ENCODE peak calls at places on chromosomes 5 and 9, in ten cellular contexts. One of them, this sample, is unnamed.
A peak's percentile ranks its signal among the peaks of the same experiment; 100 is the strongest.

GRCh38 chr5:16597946-16598694 is 18.7 kb downstream of the RETREG1 start:
- DNase-seq in progenitor cell of endocrine pancreas: no peak
- DNase-seq in B cell: no peak
- DNase-seq in NCI-H1105 treated with DMSO at 0.1 percent for 48 hours: no peak
- DNase-seq in upper lobe of right lung: no peak
- DNase-seq in anterior cingulate cortex: no peak
- DNase-seq in NCI-H2171 treated with DMSO at 0.1 percent for 48 hours: no peak
- DNase-seq in stimulated activated CD4-positive, alpha-beta T cell treated with anti-CD3 and anti-CD28 coated beads, Interleukin-12 subunit alpha, Interleukin-12 subunit beta, amount 100 ng/mL, for 4 hours: no peak
- DNase-seq in AG08395: no peak
- DNase-seq in ovary: no peak
- DNase-seq in this sample: no peak

GRCh38 chr9:85118990-85119755 is 449.6 kb downstream of the NTRK2 start:
- DNase-seq in progenitor cell of endocrine pancreas: no peak
- DNase-seq in B cell: no peak
- DNase-seq in NCI-H1105 treated with DMSO at 0.1 percent for 48 hours: no peak
- DNase-seq in upper lobe of right lung: no peak
- DNase-seq in anterior cingulate cortex: no peak
- DNase-seq in NCI-H2171 treated with DMSO at 0.1 percent for 48 hours: no peak
- DNase-seq in stimulated activated CD4-positive, alpha-beta T cell treated with anti-CD3 and anti-CD28 coated beads, Interleukin-12 subunit alpha, Interleukin-12 subunit beta, amount 100 ng/mL, for 4 hours: no peak
- DNase-seq in AG08395: no peak
- DNase-seq in ovary: no peak
- DNase-seq in this sample: no peak

GRCh38 chr5:39207628-39208027 is 11.7 kb downstream of the FYB1 start:
- DNase-seq in progenitor cell of endocrine pancreas: no peak
- DNase-seq in B cell: no peak
- DNase-seq in NCI-H1105 treated with DMSO at 0.1 percent for 48 hours: no peak
- DNase-seq in upper lobe of right lung: no peak
- DNase-seq in anterior cingulate cortex: no peak
- DNase-seq in NCI-H2171 treated with DMSO at 0.1 percent for 48 hours: no peak
- DNase-seq in stimulated activated CD4-positive, alpha-beta T cell treated with anti-CD3 and anti-CD28 coated beads, Interleukin-12 subunit alpha, Interleukin-12 subunit beta, amount 100 ng/mL, for 4 hours: no peak
- DNase-seq in AG08395: no peak
- DNase-seq in ovary: no peak
- DNase-seq in this sample: peak; percentile 36

GRCh38 chr5:64147849-64148441 is 17.7 kb upstream of the RNF180 start:
- DNase-seq in progenitor cell of endocrine pancreas: peak; percentile 39
- DNase-seq in B cell: no peak
- DNase-seq in NCI-H1105 treated with DMSO at 0.1 percent for 48 hours: peak; percentile 19
- DNase-seq in upper lobe of right lung: peak; percentile 72
- DNase-seq in anterior cingulate cortex: peak; percentile 2
- DNase-seq in NCI-H2171 treated with DMSO at 0.1 percent for 48 hours: peak; percentile 26
- DNase-seq in stimulated activated CD4-positive, alpha-beta T cell treated with anti-CD3 and anti-CD28 coated beads, Interleukin-12 subunit alpha, Interleukin-12 subunit beta, amount 100 ng/mL, for 4 hours: no peak
- DNase-seq in AG08395: peak; percentile 43
- DNase-seq in ovary: peak; percentile 55
- DNase-seq in this sample: peak; percentile 65

GRCh38 chr5:120789918-120790714 is 326.0 kb downstream of the PRR16 start:
- DNase-seq in progenitor cell of endocrine pancreas: no peak
- DNase-seq in B cell: no peak
- DNase-seq in NCI-H1105 treated with DMSO at 0.1 percent for 48 hours: no peak
- DNase-seq in upper lobe of right lung: no peak
- DNase-seq in anterior cingulate cortex: no peak
- DNase-seq in NCI-H2171 treated with DMSO at 0.1 percent for 48 hours: no peak
- DNase-seq in stimulated activated CD4-positive, alpha-beta T cell treated with anti-CD3 and anti-CD28 coated beads, Interleukin-12 subunit alpha, Interleukin-12 subunit beta, amount 100 ng/mL, for 4 hours: no peak
- DNase-seq in AG08395: no peak
- DNase-seq in ovary: no peak
- DNase-seq in this sample: no peak

GRCh38 chr9:31119882-31120481 is 1264.5 kb upstream of the ACO1 start:
- DNase-seq in progenitor cell of endocrine pancreas: no peak
- DNase-seq in B cell: peak; percentile 53
- DNase-seq in NCI-H1105 treated with DMSO at 0.1 percent for 48 hours: peak; percentile 34
- DNase-seq in upper lobe of right lung: no peak
- DNase-seq in anterior cingulate cortex: no peak
- DNase-seq in NCI-H2171 treated with DMSO at 0.1 percent for 48 hours: peak; percentile 23
- DNase-seq in stimulated activated CD4-positive, alpha-beta T cell treated with anti-CD3 and anti-CD28 coated beads, Interleukin-12 subunit alpha, Interleukin-12 subunit beta, amount 100 ng/mL, for 4 hours: peak; percentile 12
- DNase-seq in AG08395: no peak
- DNase-seq in ovary: no peak
- DNase-seq in this sample: no peak

GRCh38 chr9:13932472-13933267 is 381.3 kb downstream of the NFIB start:
- DNase-seq in progenitor cell of endocrine pancreas: no peak
- DNase-seq in B cell: no peak
- DNase-seq in NCI-H1105 treated with DMSO at 0.1 percent for 48 hours: no peak
- DNase-seq in upper lobe of right lung: no peak
- DNase-seq in anterior cingulate cortex: no peak
- DNase-seq in NCI-H2171 treated with DMSO at 0.1 percent for 48 hours: no peak
- DNase-seq in stimulated activated CD4-positive, alpha-beta T cell treated with anti-CD3 and anti-CD28 coated beads, Interleukin-12 subunit alpha, Interleukin-12 subunit beta, amount 100 ng/mL, for 4 hours: no peak
- DNase-seq in AG08395: no peak
- DNase-seq in ovary: no peak
- DNase-seq in this sample: no peak

GRCh38 chr5:143205386-143205785 is 198.1 kb downstream of the NR3C1 start:
- DNase-seq in progenitor cell of endocrine pancreas: no peak
- DNase-seq in B cell: no peak
- DNase-seq in NCI-H1105 treated with DMSO at 0.1 percent for 48 hours: no peak
- DNase-seq in upper lobe of right lung: no peak
- DNase-seq in anterior cingulate cortex: no peak
- DNase-seq in NCI-H2171 treated with DMSO at 0.1 percent for 48 hours: no peak
- DNase-seq in stimulated activated CD4-positive, alpha-beta T cell treated with anti-CD3 and anti-CD28 coated beads, Interleukin-12 subunit alpha, Interleukin-12 subunit beta, amount 100 ng/mL, for 4 hours: no peak
- DNase-seq in AG08395: peak; percentile 89
- DNase-seq in ovary: no peak
- DNase-seq in this sample: no peak

This sample was measured in uterus.